ENCODE peak calls at places on chromosomes 1 and 21, in four cellular contexts. Y is gastrocnemius medialis, Q is left ventricle myocardium inferior, D is endodermal cell. A is an unnamed sample.
A peak's percentile ranks its signal among the peaks of the same experiment; 100 is the strongest.

GRCh38 chr1:58986996-58987767 is 203.3 kb upstream of the JUN start:
- DNase-seq in Y (no peak), Q (no peak), D (peak; percentile 60), A (no peak)

GRCh38 chr1:218600968-218601367 is 255.8 kb downstream of the TGFB2 start:
- DNase-seq in Y (no peak), Q (no peak), D (no peak), A (no peak)

GRCh38 chr1:21261551-21262281 is 28.5 kb downstream of the ECE1 start:
- DNase-seq in Y (peak; percentile 74), Q (peak; percentile 79), D (peak; percentile 61), A (no peak)

GRCh38 chr1:225987491-225988316 is 11.4 kb downstream of the SDE2 start:
- DNase-seq in Y (no peak), Q (no peak), D (no peak), A (no peak)

GRCh38 chr1:165376041-165376810 is 19.7 kb upstream of the LMX1A start:
- DNase-seq in Y (peak; percentile 74), Q (peak; percentile 87), D (peak; percentile 93), A (peak; percentile 81)

GRCh38 chr1:228045871-228046270 is 36.6 kb upstream of the ARF1 start:
- DNase-seq in Y (no peak), Q (no peak), D (peak; percentile 45), A (peak; percentile 66)

GRCh38 chr1:221336141-221336540 is 405.7 kb downstream of the DUSP10 start:
- DNase-seq in Y (no peak), Q (no peak), D (no peak), A (no peak)

GRCh38 chr1:224113918-224114786 is at the start of gene FBXO28:
- DNase-seq in Y (peak; percentile 92), Q (peak; percentile 94), D (peak; percentile 97), A (peak; percentile 97)

GRCh38 chr1:219062161-219062560 is 111.5 kb upstream of the LYPLAL1 start:
- DNase-seq in Y (no peak), Q (no peak), D (no peak), A (no peak)

GRCh38 chr21:36186506-36187399 is 30.1 kb downstream of the DOP1B start:
- DNase-seq in Y (no peak), Q (peak; percentile 58), D (peak; percentile 62), A (no peak)

GRCh38 chr1:228349701-228350171 is 56.9 kb downstream of the TRIM11 start:
- DNase-seq in Y (peak; percentile 42), Q (peak; percentile 7), D (peak; percentile 33), A (no peak)

GRCh38 chr1:85617582-85618237 is 37.1 kb downstream of the CCN1 start:
- DNase-seq in Y (no peak), Q (no peak), D (no peak), A (no peak)

GRCh38 chr21:15682182-15682895 is 47.4 kb upstream of the USP25 start:
- DNase-seq in Y (no peak), Q (no peak), D (no peak), A (no peak)

GRCh38 chr21:45420623-45421041 is 15.7 kb downstream of the COL18A1 start:
- DNase-seq in Y (no peak), Q (no peak), D (no peak), A (no peak)

GRCh38 chr1:204924013-204924759 is 53.5 kb downstream of the NFASC start:
- DNase-seq in Y (no peak), Q (no peak), D (peak; percentile 89), A (no peak)

GRCh38 chr1:229410370-229410691 is 23.6 kb downstream of the ACTA1 start:
- DNase-seq in Y (no peak), Q (no peak), D (no peak), A (no peak)

GRCh38 chr1:225794954-225795353 is 15.0 kb upstream of the EPHX1 start:
- DNase-seq in Y (no peak), Q (no peak), D (no peak), A (no peak)

GRCh38 chr21:36640260-36641244 is 58.4 kb upstream of the SIM2 start:
- DNase-seq in Y (no peak), Q (no peak), D (peak; percentile 55), A (no peak)

GRCh38 chr1:201290551-201290950 is 7.2 kb downstream of the PKP1 start:
- DNase-seq in Y (no peak), Q (no peak), D (no peak), A (no peak)

GRCh38 chr1:201294876-201295275 is 11.6 kb downstream of the PKP1 start:
- DNase-seq in Y (no peak), Q (no peak), D (no peak), A (no peak)

GRCh38 chr1:201295346-201295745 is 12.0 kb downstream of the PKP1 start:
- DNase-seq in Y (no peak), Q (no peak), D (no peak), A (no peak)

GRCh38 chr1:201288765-201289164 is 5.5 kb downstream of the PKP1 start:
- DNase-seq in Y (no peak), Q (no peak), D (no peak), A (no peak)

GRCh38 chr1:201291917-201292316 is 8.6 kb downstream of the PKP1 start:
- DNase-seq in Y (no peak), Q (no peak), D (no peak), A (no peak)
- H3K4me1 ChIP-seq in Y (no peaks in the 10 kb centered on the region), Q (no peaks in the 10 kb centered on the region), D (no peaks in the 10 kb centered on the region), A (no peaks in the 10 kb centered on the region)

DNA sequence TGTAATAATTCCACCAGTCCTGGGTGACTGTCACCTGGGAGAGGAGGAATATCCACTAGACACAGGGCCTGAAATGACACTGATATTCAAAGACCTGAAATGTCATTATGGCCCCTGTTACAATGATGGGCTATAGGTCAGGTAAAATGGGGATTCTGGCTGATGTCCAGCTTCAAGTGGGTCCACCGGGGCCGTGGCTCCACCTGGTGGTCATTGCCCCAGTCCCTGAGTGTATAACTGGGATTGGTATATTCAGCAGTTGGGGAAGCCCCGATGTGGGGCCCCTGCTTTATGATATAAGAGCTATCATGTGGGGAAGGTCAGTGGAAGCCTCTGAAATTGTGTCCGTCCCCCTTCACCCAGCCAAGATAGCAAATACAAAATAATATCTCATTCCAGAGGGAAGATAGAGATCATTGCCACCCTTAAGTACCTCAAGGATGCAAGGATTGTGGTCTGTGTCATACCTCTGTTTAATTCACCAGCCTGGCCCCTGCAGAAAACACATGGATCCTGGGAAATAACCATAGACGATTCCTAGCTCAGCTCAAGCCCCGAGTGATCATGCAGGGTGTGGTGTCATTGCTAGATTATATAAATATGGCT is 19.3 kb downstream of the PLEKHO1 start:
- DNase-seq in Y (peak; percentile 61), Q (peak; percentile 67), D (peak; percentile 90), A (peak; percentile 76)
- H3K4me3 ChIP-seq in Y (no peak overlapping the region), Q (no peak overlapping the region), D (no peak overlapping the region), A (no peak overlapping the region)

DNA sequence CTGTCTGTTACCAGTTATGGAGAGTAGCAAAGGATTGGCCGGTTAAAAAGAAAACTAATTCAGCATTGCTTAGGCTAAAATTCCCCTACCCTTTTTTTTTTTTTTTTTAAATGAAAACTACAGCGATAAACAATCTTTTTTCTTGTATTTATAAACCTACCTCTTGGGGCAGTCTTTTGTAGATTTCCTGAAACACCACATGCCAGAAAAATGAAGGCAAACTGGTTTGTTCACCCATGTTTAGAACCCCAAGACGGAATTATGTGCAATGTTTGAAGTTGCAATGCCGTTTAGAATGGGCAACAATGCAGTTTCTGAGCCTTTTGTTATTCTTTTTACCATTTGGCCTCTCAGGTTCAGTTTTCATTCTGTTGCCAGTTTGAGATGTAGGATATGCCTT is 59.1 kb downstream of the PRDM2 start:
- DNase-seq in Y (no peak), Q (no peak), D (no peak), A (no peak)
- TF ChIP-seq CTCF in Y (no peak), Q (no peak), D (peak; percentile 12), A (peak; percentile 11)

GRCh38 chr1:107625405-107626029 is 339.5 kb downstream of the VAV3 start:
- DNase-seq in Y (no peak), Q (no peak), D (no peak), A (no peak)
- H3K4me1 ChIP-seq in Y (no peaks in the 10 kb centered on the region), Q (no peaks in the 10 kb centered on the region), D (peaks cover 7% of the 10 kb centered on the region), A (no peaks in the 10 kb centered on the region)

GRCh38 chr1:5937373-5937857 is 54.8 kb downstream of the NPHP4 start:
- DNase-seq in Y (no peak), Q (no peak), D (no peak), A (no peak)
- H3K4me3 ChIP-seq in Y (no peak overlapping the region), Q (no peak overlapping the region), D (no peak overlapping the region), A (no peak overlapping the region)

GRCh38 chr1:27007909-27008582 is 4.6 kb downstream of the TENT5B start:
- DNase-seq in Y (no peak), Q (no peak), D (peak; percentile 88), A (peak; percentile 91)

GRCh38 chr1:27011976-27012563 is 580 bp downstream of the TENT5B start:
- DNase-seq in Y (no peak), Q (no peak), D (no peak), A (peak; percentile 74)

GRCh38 chr1:27011058-27011764 is 1.4 kb downstream of the TENT5B start:
- DNase-seq in Y (peak; percentile 39), Q (no peak), D (peak; percentile 98), A (peak; percentile 88)

GRCh38 chr1:27009601-27010197 is 3.0 kb downstream of the TENT5B start:
- DNase-seq in Y (no peak), Q (peak; percentile 53), D (peak; percentile 65), A (no peak)

GRCh38 chr1:27010226-27010994 is 2.2 kb downstream of the TENT5B start:
- DNase-seq in Y (no peak), Q (no peak), D (no peak), A (no peak)
- TF ChIP-seq CTCF in Y (no peak), Q (no peak), D (no peak), A (no peak)

A was measured in upper lobe of right lung.